ENCODE peak calls at places on chromosomes 1 and 21, in ten cellular contexts. Y is SJSA1, H is OCI-LY7, P is esophagus squamous epithelium, A is stomach, B is lung, Z is psoas muscle, K is mammary epithelial cell, O is uterus, W is fibroblast of lung. I is an unnamed sample.

GRCh38 chr1:209883341-209883971 is 54.6 kb upstream of the SYT14 start:
- DNase-seq in Y (peak), H (no peak), P (no peak), A (no peak), B (no peak), Z (no peak), K (peak), O (no peak), W (peak), I (peak)

GRCh38 chr1:151005729-151006330 is 872 bp downstream of the MINDY1 start:
- DNase-seq in Y (no peak), H (no peak), P (no peak), A (no peak), B (no peak), Z (no peak), K (peak), O (no peak), W (no peak), I (no peak)

GRCh38 chr1:6208723-6209660 is 3.1 kb downstream of the RNF207 start:
- DNase-seq in Y (no peak), H (no peak), P (no peak), A (peak), B (no peak), Z (peak), K (no peak), O (no peak), W (peak), I (peak)

GRCh38 chr21:42208801-42209490 is 10.0 kb upstream of the ABCG1 start:
- DNase-seq in Y (no peak), H (no peak), P (no peak), A (peak), B (no peak), Z (no peak), K (no peak), O (no peak), W (no peak), I (no peak)

GRCh38 chr1:247415423-247416361 is at the start of gene NLRP3:
- DNase-seq in Y (peak), H (peak), P (no peak), A (peak), B (peak), Z (no peak), K (peak), O (no peak), W (no peak), I (no peak)

GRCh38 chr1:201535046-201535777 is 3.7 kb upstream of the NAV1 start:
- DNase-seq in Y (no peak), H (no peak), P (no peak), A (no peak), B (no peak), Z (no peak), K (peak), O (no peak), W (peak), I (peak)

GRCh38 chr1:205344010-205344808 is 12.5 kb downstream of the KLHDC8A start:
- DNase-seq in Y (no peak), H (no peak), P (no peak), A (peak), B (no peak), Z (peak), K (no peak), O (no peak), W (no peak), I (no peak)

GRCh38 chr1:100322436-100323211 is 29.7 kb upstream of the CDC14A start:
- DNase-seq in Y (no peak), H (no peak), P (no peak), A (no peak), B (no peak), Z (no peak), K (peak), O (no peak), W (no peak), I (peak)

GRCh38 chr1:116525440-116525839 is 45.4 kb downstream of the CD58 start:
- DNase-seq in Y (no peak), H (no peak), P (no peak), A (no peak), B (no peak), Z (no peak), K (no peak), O (no peak), W (no peak), I (no peak)

GRCh38 chr1:53850082-53850673 is 12.1 kb upstream of the NDC1 start:
- DNase-seq in Y (no peak), H (no peak), P (no peak), A (no peak), B (no peak), Z (no peak), K (no peak), O (no peak), W (no peak), I (no peak)

GRCh38 chr1:83860506-83861221 is 138.3 kb downstream of the TTLL7 start:
- DNase-seq in Y (no peak), H (peak), P (peak), A (peak), B (peak), Z (peak), K (peak), O (peak), W (peak), I (peak)

GRCh38 chr1:220186752-220187151 is 85.5 kb downstream of the RAB3GAP2 start:
- DNase-seq in Y (no peak), H (no peak), P (no peak), A (no peak), B (no peak), Z (no peak), K (no peak), O (no peak), W (no peak), I (no peak)

GRCh38 chr1:208241541-208241940 is 2.6 kb downstream of the PLXNA2 start:
- DNase-seq in Y (no peak), H (no peak), P (no peak), A (no peak), B (no peak), Z (no peak), K (no peak), O (no peak), W (no peak), I (no peak)

DNA sequence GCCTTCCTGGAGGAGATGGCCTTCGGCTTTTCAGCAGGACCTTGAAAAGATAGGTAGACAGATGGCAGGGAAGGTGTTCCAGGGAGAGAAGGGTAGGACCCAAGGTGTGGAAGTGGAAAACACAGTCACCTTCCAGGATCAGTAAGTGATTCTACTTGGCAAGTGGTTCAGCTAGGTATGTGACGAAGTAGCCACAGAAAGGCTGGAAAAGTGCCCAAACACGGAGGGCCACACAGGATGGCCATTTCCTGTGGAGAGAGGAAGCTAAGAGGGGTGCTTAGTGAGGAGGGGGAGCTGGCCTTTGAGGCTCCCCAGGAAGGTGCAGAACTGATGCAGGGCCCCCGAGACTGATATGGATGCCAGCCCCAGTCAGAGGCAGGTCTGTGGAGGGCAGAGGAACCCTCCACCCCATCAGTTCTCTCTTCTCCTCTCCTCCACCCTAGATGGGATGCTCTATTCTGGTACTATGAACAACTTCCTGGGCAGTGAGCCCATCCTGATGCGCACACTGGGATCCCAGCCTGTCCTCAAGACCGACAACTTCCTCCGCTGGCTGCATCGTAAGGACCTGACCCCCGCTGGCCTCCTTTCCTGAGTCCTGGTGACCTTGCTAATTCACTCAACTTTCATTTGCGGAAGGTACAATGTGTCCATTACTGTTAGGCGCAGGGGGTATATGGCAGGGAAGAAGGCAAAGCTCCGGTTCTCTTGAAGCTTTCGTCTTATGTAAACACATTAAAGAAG is 6.8 kb downstream of the SEMA4A start:
- DNase-seq in Y (peak), H (no peak), P (no peak), A (no peak), B (no peak), Z (peak), K (no peak), O (no peak), W (peak), I (no peak)
- H3K4me3 ChIP-seq in Y (peak), H (no peak), P (peak), A (peak), B (no peak), Z (peak), K (no peak), O (peak), W (no peak), I (peak)

DNA sequence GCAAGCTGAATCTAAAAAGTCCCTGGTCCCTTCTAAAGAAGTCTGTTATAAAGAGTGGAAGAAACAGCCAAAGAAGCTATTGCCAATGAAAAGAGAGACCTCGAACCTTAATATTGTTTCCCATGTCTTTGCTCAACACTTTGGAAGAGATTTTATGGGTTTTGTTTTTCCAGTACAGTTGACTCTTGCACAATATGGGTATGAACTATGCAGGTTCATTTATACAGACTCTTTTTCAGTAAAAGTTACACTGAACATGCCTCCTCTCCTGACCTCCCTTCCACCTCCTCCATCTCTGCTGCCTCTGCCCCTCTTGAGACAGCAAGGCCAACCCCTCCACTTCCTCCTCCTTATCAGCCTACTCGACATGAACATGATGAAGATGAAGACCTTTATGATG is 332.5 kb downstream of the SETD4 start:
- DNase-seq in Y (no peak), H (no peak), P (no peak), A (no peak), B (no peak), Z (no peak), K (no peak), O (no peak), W (no peak), I (no peak)
- H3K4me3 ChIP-seq in Y (no peak), H (no peak), P (no peak), A (no peak), B (no peak), Z (no peak), K (no peak), O (no peak), W (no peak), I (no peak)

DNA sequence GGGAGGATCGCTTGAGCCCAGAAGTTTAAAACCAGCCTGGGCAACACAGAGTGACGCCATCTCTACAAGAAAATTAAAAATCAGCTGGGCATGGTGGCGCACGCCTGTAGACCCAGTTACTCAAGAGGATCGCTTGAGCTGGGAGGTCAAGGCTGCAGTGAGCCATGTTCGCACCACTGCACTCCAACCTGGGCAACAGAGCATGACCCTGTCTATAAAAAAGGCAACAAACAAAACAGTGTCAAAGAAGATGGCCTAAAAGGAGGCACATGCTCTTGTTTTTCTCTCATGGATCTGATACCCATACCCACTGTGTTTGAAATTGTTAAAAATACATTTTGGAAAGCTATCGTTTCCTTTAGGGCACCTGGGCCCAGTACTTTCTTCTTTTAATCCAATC is 191.7 kb downstream of the SLC45A1 start:
- DNase-seq in Y (no peak), H (no peak), P (no peak), A (no peak), B (no peak), Z (no peak), K (no peak), O (no peak), W (no peak), I (no peak)
- H3K4me3 ChIP-seq in Y (no peak), H (peak), P (no peak), A (no peak), B (no peak), Z (no peak), K (no peak), O (peak), W (peak), I (no peak)

GRCh38 chr1:223717123-223717522 is 4.8 kb downstream of the CAPN2 start:
- DNase-seq in Y (no peak), H (no peak), P (no peak), A (no peak), B (no peak), Z (no peak), K (no peak), O (no peak), W (no peak), I (no peak)

GRCh38 chr1:223714849-223715709 is 2.7 kb downstream of the CAPN2 start:
- DNase-seq in Y (peak), H (no peak), P (no peak), A (no peak), B (no peak), Z (no peak), K (peak), O (no peak), W (peak), I (peak)

GRCh38 chr1:223717695-223718363 is 5.5 kb downstream of the CAPN2 start:
- DNase-seq in Y (no peak), H (no peak), P (no peak), A (no peak), B (no peak), Z (no peak), K (no peak), O (no peak), W (no peak), I (no peak)

GRCh38 chr1:223715710-223716103 is 3.4 kb downstream of the CAPN2 start:
- DNase-seq in Y (no peak), H (no peak), P (no peak), A (no peak), B (no peak), Z (no peak), K (no peak), O (no peak), W (no peak), I (no peak)

GRCh38 chr1:223716302-223716862 is 4.0 kb downstream of the CAPN2 start:
- DNase-seq in Y (no peak), H (no peak), P (no peak), A (no peak), B (no peak), Z (no peak), K (no peak), O (no peak), W (peak), I (no peak)
- H3K4me3 ChIP-seq in Y (no peak), H (no peak), P (peak), A (peak), B (no peak), Z (peak), K (no peak), O (no peak), W (no peak), I (no peak)

GRCh38 chr1:241387216-241387615 is 30.2 kb upstream of the RGS7 start:
- DNase-seq in Y (no peak), H (no peak), P (no peak), A (no peak), B (no peak), Z (no peak), K (no peak), O (no peak), W (no peak), I (no peak)

GRCh38 chr1:241396747-241397691 is 40.0 kb upstream of the RGS7 start:
- DNase-seq in Y (no peak), H (no peak), P (no peak), A (no peak), B (no peak), Z (no peak), K (peak), O (no peak), W (no peak), I (peak)

DNA sequence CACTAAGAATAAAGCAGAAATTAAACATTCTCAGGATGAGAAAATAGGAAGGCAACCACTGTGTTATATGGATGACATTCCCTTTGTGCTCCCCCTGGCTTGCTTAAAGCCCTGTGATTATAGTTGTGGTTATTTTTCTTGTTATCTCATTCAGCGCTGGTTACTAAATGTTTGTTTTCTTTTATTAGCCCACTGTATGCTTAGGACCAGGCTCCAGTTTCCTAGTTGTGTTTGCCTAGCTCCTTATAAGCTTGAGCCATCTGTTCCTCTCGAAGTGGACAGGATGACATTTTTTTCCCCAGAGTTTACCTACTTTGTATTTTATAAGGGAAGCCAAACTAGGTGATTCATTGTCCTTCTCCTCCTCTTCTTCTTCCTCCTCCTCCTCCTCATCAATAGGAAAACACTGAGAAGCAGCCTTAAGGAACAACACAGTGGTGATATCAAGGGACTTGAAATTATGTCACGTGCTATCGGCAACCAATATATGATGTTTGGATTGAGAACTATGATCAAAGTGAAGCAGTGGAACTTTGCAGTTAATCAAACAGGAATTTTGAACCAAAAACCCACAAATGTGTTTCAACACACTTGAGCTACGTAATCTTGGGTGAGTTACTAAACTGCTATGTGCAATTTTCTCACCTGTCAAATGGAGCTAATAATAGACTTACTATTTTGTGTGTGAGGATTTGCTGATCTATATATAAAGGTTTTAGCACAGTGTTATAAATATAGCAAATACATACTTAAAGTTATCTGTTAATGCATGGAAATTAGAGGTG is 35.1 kb upstream of the RGS7 start:
- DNase-seq in Y (peak), H (no peak), P (no peak), A (no peak), B (no peak), Z (no peak), K (peak), O (no peak), W (no peak), I (peak)
- H3K4me3 ChIP-seq in Y (no peak), H (no peak), P (no peak), A (no peak), B (no peak), Z (no peak), K (no peak), O (no peak), W (no peak), I (no peak)

DNA sequence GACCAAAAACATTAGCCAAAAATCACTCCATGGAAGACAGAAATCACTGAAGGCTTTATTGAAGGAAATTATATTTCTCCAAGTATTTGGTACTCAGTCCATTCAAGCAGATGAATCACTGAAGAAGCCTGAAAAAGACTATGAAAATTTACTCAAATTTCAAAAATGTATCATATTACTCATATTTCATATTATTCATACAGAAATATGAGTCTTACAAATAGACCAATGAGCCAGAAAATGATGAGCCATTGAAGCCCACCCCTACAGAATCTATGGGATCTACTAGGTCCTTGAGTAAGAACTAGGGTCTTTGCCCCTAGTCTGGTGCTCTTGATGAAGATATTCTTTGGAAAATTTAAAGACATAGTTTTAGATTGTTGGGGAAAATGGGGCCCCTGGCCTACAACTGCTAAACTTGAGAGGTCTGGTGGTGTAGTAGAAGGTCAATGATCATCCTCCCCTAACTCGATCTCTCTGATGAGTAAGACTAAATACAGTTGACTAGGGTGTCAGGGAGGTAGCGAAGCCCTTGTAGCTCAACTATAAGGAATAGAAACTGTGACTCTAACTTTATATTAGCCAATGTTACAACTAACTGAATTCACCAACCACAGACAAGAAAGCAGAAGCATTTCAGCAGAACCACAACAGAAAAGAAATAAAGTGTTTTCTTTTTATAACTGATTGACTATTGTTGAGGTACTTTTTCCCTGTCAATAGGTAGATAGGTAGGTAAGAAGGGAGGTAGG is 81.0 kb downstream of the NOTCH2 start:
- DNase-seq in Y (no peak), H (no peak), P (no peak), A (no peak), B (no peak), Z (no peak), K (no peak), O (no peak), W (peak), I (peak)
- H3K4me3 ChIP-seq in Y (no peak), H (no peak), P (no peak), A (no peak), B (no peak), Z (no peak), K (no peak), O (no peak), W (no peak), I (no peak)

DNA sequence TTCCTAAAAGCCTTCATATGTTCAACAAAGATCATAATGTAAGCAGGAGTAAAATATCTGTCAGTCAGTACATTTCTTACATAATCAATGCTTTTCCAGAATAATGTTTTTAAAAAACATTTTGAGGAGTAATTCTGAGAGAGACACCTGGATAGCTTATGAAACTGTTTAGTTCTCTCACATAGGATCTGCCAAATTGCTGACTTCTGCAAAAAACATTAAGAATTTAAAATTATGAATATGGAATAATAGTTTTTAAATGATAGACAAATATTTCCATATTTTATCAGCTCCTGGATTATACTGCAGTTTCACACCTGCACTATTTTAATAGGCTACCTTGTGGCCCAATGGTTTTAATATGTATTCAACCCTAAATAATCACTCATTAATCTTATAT is 142.7 kb upstream of the RUNX1 start:
- DNase-seq in Y (no peak), H (no peak), P (no peak), A (no peak), B (no peak), Z (no peak), K (no peak), O (no peak), W (no peak), I (no peak)
- H3K4me3 ChIP-seq in Y (no peak), H (no peak), P (no peak), A (no peak), B (no peak), Z (no peak), K (no peak), O (no peak), W (no peak), I (no peak)

I was measured in astrocyte of the spinal cord.